ENCODE peak calls at places on chromosomes 6 and 20, in seven cellular contexts. S is mucosa of descending colon, X is GM06990, D is choroid plexus epithelial cell, V is GM13976, I is neural crest cell, U is uterus. W is an unnamed sample.

GRCh38 chr6:161437851-161438250 is 164.0 kb upstream of the AGPAT4 start:
- DNase-seq in S (no peak), X (no peak), D (no peak), V (no peak), I (no peak), U (no peak), W (no peak)

GRCh38 chr6:35368038-35368887 is 25.9 kb downstream of the PPARD start:
- DNase-seq in S (no peak), X (peak), D (peak), V (peak), I (no peak), U (no peak), W (peak)

GRCh38 chr20:62136283-62137091 is 6.7 kb downstream of the PSMA7 start:
- DNase-seq in S (peak), X (no peak), D (peak), V (peak), I (peak), U (peak), W (peak)

GRCh38 chr20:45469336-45470261 is at the start of gene WFDC2:
- DNase-seq in S (peak), X (no peak), D (no peak), V (no peak), I (no peak), U (no peak), W (no peak)

GRCh38 chr6:113640046-113640445 is 217.1 kb upstream of the MARCKS start:
- DNase-seq in S (no peak), X (no peak), D (no peak), V (no peak), I (no peak), U (no peak), W (no peak)

GRCh38 chr20:58719258-58719657 is 26.7 kb downstream of the NPEPL1 start:
- DNase-seq in S (no peak), X (no peak), D (no peak), V (no peak), I (no peak), U (no peak), W (no peak)

GRCh38 chr6:98039876-98040605 is 757.0 kb upstream of the MMS22L start:
- DNase-seq in S (no peak), X (no peak), D (peak), V (no peak), I (no peak), U (no peak), W (no peak)

GRCh38 chr6:144344651-144345050 is 59.5 kb downstream of the UTRN start:
- DNase-seq in S (no peak), X (no peak), D (no peak), V (no peak), I (no peak), U (no peak), W (peak)

DNA sequence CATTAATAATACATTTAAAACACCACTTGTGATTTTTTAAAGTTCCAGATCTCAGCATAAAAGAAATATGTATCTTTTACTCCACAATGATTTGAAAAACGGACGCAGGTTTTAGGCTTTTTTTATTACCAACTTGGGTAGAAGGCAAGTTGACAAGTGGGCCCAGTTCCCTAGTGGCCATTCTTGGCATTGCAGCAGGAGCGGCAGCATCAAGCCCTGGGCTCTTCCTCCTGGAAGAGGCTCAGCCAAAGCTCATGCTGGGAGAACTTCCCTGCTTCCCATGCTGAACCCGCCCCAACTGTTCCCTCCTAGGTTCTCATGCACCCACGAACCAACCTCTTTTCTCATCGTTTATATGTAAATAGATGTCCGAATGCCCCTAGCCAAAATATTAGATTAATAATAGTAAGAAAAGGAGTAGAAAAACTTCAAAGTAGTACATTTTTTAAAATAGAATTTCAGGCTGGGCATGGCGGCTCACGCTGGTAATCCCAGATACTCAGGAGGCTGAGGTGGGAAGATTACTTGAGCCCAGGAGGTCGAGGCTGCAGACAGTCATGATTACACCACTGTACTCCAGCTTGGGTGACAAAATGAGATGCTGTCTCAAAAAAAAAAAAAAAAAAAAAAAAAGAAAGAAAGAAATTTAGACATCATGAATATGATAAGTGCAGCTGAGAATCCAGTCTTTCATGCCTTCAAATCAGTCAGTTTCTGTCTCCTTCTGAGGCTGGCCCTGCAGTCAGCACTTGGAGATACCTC is 18.2 kb upstream of the MYB start:
- DNase-seq in S (peak), X (peak), D (peak), V (no peak), I (peak), U (no peak), W (no peak)
- TF ChIP-seq CTCF in S (peak), X (peak), D (peak), V (peak), I (peak), U (no peak), W (peak)

GRCh38 chr6:21895591-21895990 is 302.0 kb downstream of the SOX4 start:
- DNase-seq in S (no peak), X (no peak), D (no peak), V (no peak), I (no peak), U (no peak), W (no peak)

GRCh38 chr6:21893778-21894177 is 300.2 kb downstream of the SOX4 start:
- DNase-seq in S (no peak), X (no peak), D (no peak), V (no peak), I (no peak), U (no peak), W (no peak)

GRCh38 chr6:21899708-21900107 is 306.2 kb downstream of the SOX4 start:
- DNase-seq in S (no peak), X (no peak), D (no peak), V (no peak), I (no peak), U (no peak), W (no peak)

GRCh38 chr6:21900730-21901129 is 307.2 kb downstream of the SOX4 start:
- DNase-seq in S (no peak), X (no peak), D (peak), V (no peak), I (no peak), U (peak), W (no peak)

DNA sequence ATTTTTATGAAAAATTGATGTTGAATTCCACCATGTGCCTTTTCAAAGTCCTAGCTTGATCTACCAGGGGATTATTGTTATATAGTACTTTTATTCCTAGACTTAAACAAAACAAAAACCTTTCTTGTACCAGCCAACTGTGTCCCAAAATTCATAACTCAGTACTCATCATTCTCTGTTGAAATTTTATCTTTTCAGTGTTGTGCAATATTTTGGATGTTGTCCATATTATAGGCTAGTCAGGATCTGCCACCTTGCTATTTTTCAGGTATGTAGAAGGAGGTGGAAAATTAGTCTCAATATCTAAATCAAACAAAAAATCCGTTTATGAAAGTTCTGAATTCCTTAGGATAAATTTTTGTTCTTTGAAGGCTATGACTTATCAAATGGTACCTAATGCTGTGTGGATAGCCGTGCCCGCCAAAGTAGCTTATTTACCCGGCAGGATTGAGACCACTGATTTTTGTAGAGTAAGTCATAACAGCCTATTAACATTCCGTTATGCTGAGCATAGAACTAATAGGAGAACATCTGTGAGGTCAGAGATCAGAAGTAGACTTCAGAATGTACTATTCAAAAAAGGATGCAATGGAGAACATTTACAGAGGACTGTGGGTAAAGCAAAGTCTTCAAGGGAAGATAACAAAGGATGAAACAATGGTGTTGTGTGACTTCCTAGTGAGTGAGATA is 304.7 kb downstream of the SOX4 start:
- DNase-seq in S (no peak), X (no peak), D (peak), V (no peak), I (no peak), U (no peak), W (no peak)
- TF ChIP-seq CTCF in S (no peak), X (no peak), D (no peak), V (no peak), I (no peak), U (no peak), W (no peak)

GRCh38 chr20:36573798-36574277 is 441 bp downstream of the TGIF2 start:
- DNase-seq in S (peak), X (peak), D (no peak), V (peak), I (no peak), U (no peak), W (peak)
- TF ChIP-seq CTCF in S (no peak), X (no peak), D (no peak), V (no peak), I (no peak), U (no peak), W (no peak)

DNA sequence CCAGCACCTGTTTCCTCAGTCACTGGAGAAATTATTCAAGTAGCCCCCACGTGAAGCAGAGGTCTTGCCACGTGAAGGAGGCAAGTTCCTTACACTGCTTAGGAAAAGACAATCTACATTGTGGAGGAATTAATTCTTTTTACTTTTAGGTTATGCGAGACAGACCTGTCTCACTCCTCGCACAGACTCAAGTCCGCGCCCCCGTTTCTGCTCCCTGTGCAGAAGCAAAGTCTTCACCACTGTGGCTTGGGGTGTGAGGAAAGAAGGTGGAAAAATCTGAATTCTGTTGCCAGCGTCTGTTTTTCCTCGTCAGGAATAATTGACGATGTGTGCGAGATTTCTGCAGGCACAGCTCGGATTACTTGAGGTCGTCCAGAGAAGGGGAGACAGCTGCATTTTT is 185.1 kb downstream of the SMOC2 start:
- DNase-seq in S (no peak), X (no peak), D (no peak), V (no peak), I (no peak), U (no peak), W (no peak)
- TF ChIP-seq CTCF in S (no peak), X (no peak), D (no peak), V (no peak), I (no peak), U (no peak), W (no peak)